ENCODE peak calls at places on chromosome 2, in eight cellular contexts. R is fibroblast of lung, N is GM23248, H is H9, E is neural progenitor cell, V is keratinocyte, F is DND-41, I is HepG2. B is an unnamed sample.

GRCh38 chr2:68330691-68331090 is 10.9 kb upstream of the CNRIP1 start:
- DNase-seq in H (no peak), V (no peak), I (no peak), E (no peak), F (no peak), R (peak; percentile 38), N (peak; percentile 12), B (no peak)

GRCh38 chr2:230654057-230654456 is 58.6 kb upstream of the CAB39 start:
- DNase-seq in F (no peak), N (no peak), E (no peak), V (no peak), R (no peak), H (no peak), I (no peak), B (no peak)

GRCh38 chr2:84643991-84644390 is 127.7 kb downstream of the DNAH6 start:
- DNase-seq in I (no peak), R (peak; percentile 6), E (peak; percentile 20), H (no peak), N (no peak), V (no peak), F (no peak), B (no peak)

GRCh38 chr2:241561811-241562210 is 3.3 kb downstream of the BOK start:
- DNase-seq in E (no peak), F (no peak), I (no peak), N (peak; percentile 90), H (peak; percentile 52), R (peak; percentile 81), V (no peak), B (peak; percentile 68)

GRCh38 chr2:45585267-45585861 is 25.7 kb downstream of the SRBD1 start:
- DNase-seq in N (peak; percentile 75), H (no peak), R (peak; percentile 37), V (no peak), E (peak; percentile 12), F (peak; percentile 18), I (peak; percentile 50), B (no peak)

GRCh38 chr2:224658776-224659175 is 57.4 kb downstream of the CCDC195 start:
- DNase-seq in E (no peak), V (no peak), N (peak; percentile 78), F (no peak), R (no peak), I (no peak), H (no peak), B (no peak)

GRCh38 chr2:219520079-219520478 is 5.8 kb downstream of the ASIC4 start:
- DNase-seq in F (no peak), N (no peak), R (no peak), I (no peak), H (no peak), E (no peak), V (no peak), B (no peak)

GRCh38 chr2:176554107-176555048 is 285.1 kb downstream of the MTX2 start:
- DNase-seq in N (peak; percentile 79), F (peak; percentile 44), H (peak; percentile 39), V (no peak), I (peak; percentile 34), R (peak; percentile 57), E (peak; percentile 72), B (peak; percentile 53)

GRCh38 chr2:105674859-105675541 is 69.7 kb upstream of the NCK2 start:
- DNase-seq in H (no peak), I (no peak), E (no peak), V (no peak), R (no peak), N (no peak), F (no peak), B (no peak)

GRCh38 chr2:51224790-51225189 is 192.9 kb upstream of the NRXN1 start:
- DNase-seq in H (no peak), E (no peak), R (no peak), N (no peak), V (no peak), I (no peak), F (no peak), B (no peak)

GRCh38 chr2:202035089-202035940 is 1.7 kb downstream of the FZD7 start:
- DNase-seq in R (peak; percentile 83), H (peak; percentile 54), I (no peak), V (no peak), N (peak; percentile 90), F (no peak), E (peak; percentile 85), B (peak; percentile 18)

GRCh38 chr2:108965540-108966299 is 23.3 kb downstream of the EDAR start:
- DNase-seq in F (peak; percentile 81), E (no peak), H (no peak), N (no peak), R (no peak), V (no peak), I (no peak), B (no peak)

GRCh38 chr2:128394004-128394730 is 75.5 kb upstream of the HS6ST1 start:
- DNase-seq in R (no peak), E (no peak), V (no peak), N (no peak), I (no peak), F (no peak), H (peak; percentile 14), B (no peak)

GRCh38 chr2:16069933-16070647 is 129.7 kb downstream of the MYCN start:
- DNase-seq in E (peak; percentile 71), I (peak; percentile 91), H (no peak), N (no peak), R (no peak), V (no peak), F (no peak), B (no peak)

GRCh38 chr2:170928036-170928823 is 823 bp upstream of the GORASP2 start:
- DNase-seq in I (peak; percentile 81), N (no peak), R (peak; percentile 24), E (peak; percentile 31), V (no peak), H (peak; percentile 52), F (peak; percentile 31), B (peak; percentile 86)

GRCh38 chr2:236856856-236857616 is 228.7 kb upstream of the COPS8 start:
- DNase-seq in F (no peak), V (no peak), E (peak; percentile 74), I (no peak), H (no peak), R (no peak), N (no peak), B (no peak)

GRCh38 chr2:170660406-170660805 is 54.7 kb upstream of the SP5 start:
- DNase-seq in E (no peak), R (peak; percentile 47), V (no peak), H (no peak), I (no peak), F (no peak), N (no peak), B (no peak)

DNA sequence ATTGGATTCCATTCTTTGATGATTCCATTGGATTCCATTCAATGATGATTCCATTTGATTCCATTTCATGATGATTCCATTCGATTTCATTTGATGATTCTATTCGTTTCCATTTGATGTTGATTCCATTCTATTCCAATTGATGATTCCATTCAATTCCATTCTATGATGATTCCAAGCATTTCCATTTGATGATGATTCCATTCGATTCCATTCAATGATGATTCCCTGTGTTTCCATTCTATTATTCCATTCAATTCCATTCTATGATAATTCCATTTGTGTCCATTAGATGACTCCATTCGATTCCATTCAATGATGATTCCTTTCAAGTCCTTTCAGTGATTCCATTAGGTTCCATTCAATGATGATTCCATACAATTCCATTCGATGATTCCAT is 1090.5 kb downstream of the RPIA start:
- DNase-seq in N (no peak), R (no peak), F (no peak), E (no peak), I (no peak), H (no peak), V (no peak), B (no peak)
- H3K9me3 ChIP-seq in N (peaks cover 16% of the 10 kb centered on the region), R (peaks cover 1% of the 10 kb centered on the region), F (peaks cover 86% of the 10 kb centered on the region), E (peaks cover 99% of the 10 kb centered on the region), I (peaks cover 100% of the 10 kb centered on the region), H (peaks cover 100% of the 10 kb centered on the region), V (peaks cover 20% of the 10 kb centered on the region), B (peaks cover 60% of the 10 kb centered on the region)

DNA sequence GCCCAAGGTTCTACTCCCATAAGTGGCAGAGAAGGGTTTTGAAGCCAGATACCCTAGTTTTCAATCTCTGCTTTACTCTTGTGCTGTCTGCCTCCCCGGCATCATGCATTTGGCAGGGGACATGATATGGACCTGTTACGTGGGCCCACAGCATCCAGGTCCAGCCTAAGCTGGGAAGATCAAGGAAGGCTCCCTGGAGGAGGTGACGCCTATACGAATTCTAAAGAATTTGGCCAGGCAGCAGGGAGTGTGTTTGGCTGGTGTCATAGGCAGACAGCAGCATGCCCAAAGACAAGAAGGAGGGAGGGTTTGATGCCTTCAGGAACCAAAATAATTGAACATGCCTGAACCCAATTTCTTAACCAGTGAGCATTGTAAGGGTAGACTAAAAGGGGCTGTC is 21.2 kb downstream of the NRP2 start:
- DNase-seq in V (no peak), R (no peak), N (no peak), F (no peak), I (no peak), E (no peak), H (no peak), B (no peak)
- H4K20me1 ChIP-seq in V (no peaks in the 10 kb centered on the region), R (no peaks in the 10 kb centered on the region), N (no peaks in the 10 kb centered on the region), F (no peaks in the 10 kb centered on the region), I (no peaks in the 10 kb centered on the region), E (peaks cover 15% of the 10 kb centered on the region), H (no peaks in the 10 kb centered on the region), B (no peaks in the 10 kb centered on the region)

GRCh38 chr2:148719941-148720436 is 75.4 kb downstream of the EPC2 start:
- DNase-seq in V (no peak), N (no peak), F (no peak), H (no peak), E (no peak), R (no peak), I (no peak), B (no peak)
- H3K9me3 ChIP-seq in V (no peaks in the 10 kb centered on the region), N (no peaks in the 10 kb centered on the region), F (no peaks in the 10 kb centered on the region), H (no peaks in the 10 kb centered on the region), E (no peaks in the 10 kb centered on the region), R (no peaks in the 10 kb centered on the region), I (no peaks in the 10 kb centered on the region), B (no peaks in the 10 kb centered on the region)

GRCh38 chr2:1718339-1719220 is 25.7 kb downstream of the PXDN start:
- DNase-seq in V (no peak), H (no peak), I (no peak), N (no peak), F (no peak), E (no peak), R (no peak), B (no peak)
- H4K20me1 ChIP-seq in V (no peaks in the 10 kb centered on the region), H (no peaks in the 10 kb centered on the region), I (no peaks in the 10 kb centered on the region), N (no peaks in the 10 kb centered on the region), F (no peaks in the 10 kb centered on the region), E (peaks cover 97% of the 10 kb centered on the region), R (no peaks in the 10 kb centered on the region), B (no peaks in the 10 kb centered on the region)

GRCh38 chr2:234279646-234280045 is 217.2 kb downstream of the ARL4C start:
- DNase-seq in I (no peak), N (no peak), F (no peak), H (no peak), R (no peak), V (no peak), E (no peak), B (no peak)
- H3K9me3 ChIP-seq in I (no peaks in the 10 kb centered on the region), N (no peaks in the 10 kb centered on the region), F (peaks cover 13% of the 10 kb centered on the region), H (no peaks in the 10 kb centered on the region), R (no peaks in the 10 kb centered on the region), V (no peaks in the 10 kb centered on the region), E (no peaks in the 10 kb centered on the region), B (peaks cover 8% of the 10 kb centered on the region)

B was measured in PC-9.